ENCODE peak calls at places on chromosomes 1 and 21, in four cellular contexts. N is psoas muscle, F is HCT116, O is left ventricle myocardium inferior. I is an unnamed sample. For H3K9me3, the result is how much of the 10 kb centered on the place peaks cover.

GRCh38 chr1:2168090-2168489 is 26.5 kb downstream of the FAAP20 start:
- DNase-seq in F (no peak), N (no peak), O (no peak), I (no peak)

GRCh38 chr1:72282271-72282656 is at the start of gene NEGR1:
- DNase-seq in N (peak), F (no peak), O (peak), I (peak)

GRCh38 chr1:203682401-203683383 is 56.1 kb downstream of the ATP2B4 start:
- DNase-seq in O (no peak), F (peak), N (no peak), I (no peak)

GRCh38 chr21:42337830-42338729 is 12.7 kb downstream of the TFF2 start:
- DNase-seq in O (peak), F (no peak), N (peak), I (no peak)

GRCh38 chr21:32611471-32611997 is 643 bp downstream of the CFAP298 start:
- DNase-seq in F (no peak), O (no peak), N (no peak), I (no peak)

GRCh38 chr1:94707321-94708298 is 112.5 kb upstream of the SLC44A3 start:
- DNase-seq in N (peak), F (no peak), O (peak), I (peak)

GRCh38 chr1:93698351-93699112 is 16.9 kb upstream of the BCAR3 start:
- DNase-seq in F (no peak), N (no peak), O (no peak), I (no peak)

GRCh38 chr1:66546045-66546810 is 12.3 kb downstream of the SGIP1 start:
- DNase-seq in F (no peak), N (no peak), O (no peak), I (no peak)

GRCh38 chr1:67893126-67893495 is 59.8 kb upstream of the GNG12 start:
- DNase-seq in O (no peak), N (no peak), F (no peak), I (no peak)

GRCh38 chr21:35252831-35253230 is 203.7 kb upstream of the RUNX1 start:
- DNase-seq in F (no peak), N (no peak), O (no peak), I (peak)

GRCh38 chr1:14553711-14554110 is 44.8 kb upstream of the KAZN start:
- DNase-seq in O (no peak), F (no peak), N (no peak), I (no peak)

GRCh38 chr1:231836227-231836893 is 209.8 kb downstream of the DISC1 start:
- DNase-seq in F (no peak), N (no peak), O (no peak), I (no peak)

GRCh38 chr21:27498025-27498424 is 531.1 kb upstream of the ADAMTS5 start:
- DNase-seq in O (no peak), N (no peak), F (no peak), I (no peak)

GRCh38 chr1:25562101-25562927 is 18.9 kb downstream of the LDLRAP1 start:
- DNase-seq in N (no peak), F (no peak), O (no peak), I (no peak)

GRCh38 chr1:37020653-37021277 is 13.6 kb downstream of the GRIK3 start:
- DNase-seq in N (no peak), O (no peak), F (no peak), I (no peak)

GRCh38 chr1:221886311-221887090 is 144.6 kb upstream of the DUSP10 start:
- DNase-seq in F (no peak), N (no peak), O (no peak), I (no peak)

GRCh38 chr1:30718091-30718635 is 5.2 kb downstream of the MATN1 start:
- DNase-seq in N (peak), F (peak), O (peak), I (peak)
- H3K4me3 ChIP-seq in N (peak), F (peak), O (peak), I (peak)

GRCh38 chr1:212946872-212947271 is 3.5 kb upstream of the VASH2 start:
- DNase-seq in N (no peak), F (no peak), O (no peak), I (no peak)

GRCh38 chr1:212945056-212945455 is 5.3 kb upstream of the VASH2 start:
- DNase-seq in F (no peak), O (no peak), N (no peak), I (no peak)

GRCh38 chr1:212944209-212944901 is 6.0 kb upstream of the VASH2 start:
- DNase-seq in O (no peak), N (no peak), F (no peak), I (no peak)

GRCh38 chr1:212943393-212943710 is 7.0 kb upstream of the VASH2 start:
- DNase-seq in O (no peak), F (no peak), N (no peak), I (no peak)

DNA sequence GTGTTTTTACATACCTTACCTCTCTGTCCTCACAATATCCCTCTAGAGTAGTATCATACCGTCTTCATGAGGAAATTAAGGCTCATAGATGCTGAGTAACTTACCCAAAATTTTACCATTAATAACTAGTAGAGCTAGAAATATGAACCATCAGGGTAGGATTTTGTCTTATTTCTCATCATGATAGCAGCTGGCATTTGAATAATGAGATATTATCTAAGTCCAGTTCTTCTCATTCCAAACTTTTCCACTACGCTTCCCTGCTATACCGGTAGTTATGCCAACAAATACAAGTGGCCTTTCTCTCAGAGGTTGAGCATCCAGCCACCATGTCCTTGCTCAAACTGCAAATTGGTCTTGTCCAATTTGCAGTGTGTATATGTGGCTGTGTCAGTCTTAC is 4.6 kb upstream of the VASH2 start:
- DNase-seq in O (no peak), F (no peak), N (no peak), I (no peak)
- H3K27ac ChIP-seq in O (no peak), F (no peak), N (no peak), I (no peak)

DNA sequence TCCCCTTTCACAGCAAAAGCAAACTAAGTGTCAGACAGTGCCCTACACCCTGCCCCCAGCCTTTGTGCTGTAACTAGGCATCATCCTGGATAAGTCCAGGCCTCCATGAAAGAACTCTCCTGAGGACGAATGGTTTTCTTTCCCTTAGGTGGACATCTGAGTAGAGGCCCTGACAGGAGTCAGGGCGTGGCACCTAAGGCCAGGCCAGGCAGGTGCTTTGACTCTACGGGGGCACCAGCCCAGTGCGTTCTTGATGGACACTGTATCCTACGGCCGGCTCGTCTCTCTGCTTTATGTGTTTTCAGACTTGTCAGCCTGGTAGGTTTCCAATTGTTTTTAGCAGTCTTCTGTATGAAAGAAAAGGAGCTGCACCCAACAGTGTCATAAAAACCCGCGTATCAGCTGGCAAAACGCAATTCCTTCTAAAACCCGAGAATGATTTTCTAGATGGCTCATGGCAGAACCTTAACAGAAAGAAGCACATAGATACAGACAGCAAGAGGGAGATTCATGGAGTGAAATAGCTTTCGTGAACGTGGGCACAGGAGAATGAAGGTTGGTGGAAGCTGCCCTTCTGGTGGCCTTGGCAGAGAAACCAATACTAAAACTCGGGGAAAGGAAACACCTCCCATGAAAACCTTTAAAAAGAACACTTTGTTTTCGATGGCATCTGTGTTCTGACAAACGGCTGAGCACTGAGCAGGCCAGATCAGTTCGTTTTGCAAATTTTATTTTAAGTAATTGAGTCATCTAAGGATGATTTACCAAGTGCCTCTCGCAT is 51.7 kb upstream of the AJAP1 start:
- DNase-seq in O (no peak), N (no peak), F (no peak), I (no peak)
- H3K9me3 ChIP-seq in O (under half), N (under half), F (under half), I (under half)

GRCh38 chr1:225460021-225460736 is 32.3 kb upstream of the LBR start:
- DNase-seq in O (no peak), N (no peak), F (no peak), I (no peak)

GRCh38 chr1:225460737-225461532 is 33.1 kb upstream of the LBR start:
- DNase-seq in O (no peak), F (no peak), N (no peak), I (no peak)

GRCh38 chr1:225462714-225463574 is 35.1 kb upstream of the LBR start:
- DNase-seq in O (no peak), N (no peak), F (no peak), I (no peak)

GRCh38 chr1:225461533-225462428 is 33.9 kb upstream of the LBR start:
- DNase-seq in N (no peak), O (no peak), F (no peak), I (no peak)

DNA sequence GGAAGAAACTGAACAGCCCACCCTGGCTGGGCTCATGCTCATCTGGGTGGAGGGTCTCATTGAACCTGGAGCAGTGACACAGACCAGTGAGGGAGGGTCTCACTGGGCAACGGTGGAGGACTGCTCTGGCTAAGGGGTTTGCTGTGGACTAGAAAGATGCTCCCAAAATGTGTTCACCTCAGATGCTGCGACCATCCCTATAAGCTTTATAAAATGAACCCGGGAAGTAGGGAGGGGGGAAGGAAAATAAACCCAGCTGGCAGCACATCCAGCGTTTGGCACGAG is 34.5 kb upstream of the LBR start:
- DNase-seq in O (no peak), F (no peak), N (no peak), I (no peak)
- H3K4me3 ChIP-seq in O (no peak), F (no peak), N (no peak), I (no peak)

GRCh38 chr21:46003575-46004007 is 22.0 kb downstream of the COL6A1 start:
- DNase-seq in O (no peak), F (no peak), N (no peak), I (peak)

GRCh38 chr21:46000731-46001641 is 19.4 kb downstream of the COL6A1 start:
- DNase-seq in F (no peak), N (peak), O (peak), I (no peak)

GRCh38 chr21:46002841-46003574 is 21.4 kb downstream of the COL6A1 start:
- DNase-seq in O (peak), F (no peak), N (no peak), I (no peak)

GRCh38 chr21:46000182-46000730 is 18.7 kb downstream of the COL6A1 start:
- DNase-seq in F (no peak), O (peak), N (no peak), I (peak)

DNA sequence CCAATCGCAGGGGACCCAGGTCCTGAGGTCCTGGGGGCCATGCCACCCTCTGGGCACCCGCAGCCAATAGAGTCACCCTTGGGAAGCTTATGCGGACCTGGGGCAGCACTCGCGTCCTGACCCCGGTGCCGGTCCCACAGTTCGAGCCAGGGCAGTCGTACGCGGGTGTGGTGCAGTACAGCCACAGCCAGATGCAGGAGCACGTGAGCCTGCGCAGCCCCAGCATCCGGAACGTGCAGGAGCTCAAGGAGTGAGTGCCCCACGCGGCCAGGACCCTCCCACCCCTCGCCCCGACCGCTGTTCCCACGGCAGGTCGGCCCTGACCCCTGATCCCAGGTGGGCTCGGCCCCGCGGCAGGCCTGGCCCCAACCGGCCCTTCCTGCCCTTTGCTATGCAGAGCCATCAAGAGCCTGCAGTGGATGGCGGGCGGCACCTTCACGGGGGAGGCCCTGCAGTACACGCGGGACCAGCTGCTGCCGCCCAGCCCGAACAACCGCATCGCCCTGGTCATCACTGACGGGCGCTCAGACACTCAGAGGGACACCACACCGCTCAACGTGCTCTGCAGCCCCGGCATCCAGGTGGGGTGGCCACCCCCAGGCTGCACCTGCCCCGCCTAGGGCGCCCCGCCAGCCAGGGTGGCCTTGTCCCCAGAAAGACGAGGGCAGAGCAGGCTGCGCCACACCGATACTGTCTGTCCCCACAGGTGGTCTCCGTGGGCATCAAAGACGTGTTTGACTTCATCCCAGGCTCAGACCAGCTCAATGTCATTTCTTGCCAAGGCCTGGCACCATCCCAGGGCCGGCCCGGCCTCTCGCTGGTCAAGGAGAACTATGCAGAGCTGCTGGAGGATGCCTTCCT is 20.5 kb downstream of the COL6A1 start:
- DNase-seq in F (no peak), O (peak), N (no peak), I (no peak)
- H3K27ac ChIP-seq in F (no peak), O (no peak), N (no peak), I (no peak)

I was measured in SJSA1.